ENCODE peak calls at places on chromosomes 3 and 15, in seven cellular contexts. G, B, N, Y, F, K and U are unnamed samples.

GRCh38 chr15:99014803-99015676 is 7.4 kb upstream of the PGPEP1L start:
- DNase-seq in K (peak; percentile 28), B (peak; percentile 36), Y (peak; percentile 53), F (peak; percentile 49), G (peak; percentile 78), N (no peak), U (peak; percentile 65)

GRCh38 chr3:85652322-85652721 is 693.5 kb downstream of the CADM2 start:
- DNase-seq in B (no peak), K (no peak), F (no peak), N (no peak), G (no peak), Y (no peak), U (no peak)

GRCh38 chr15:80317389-80318169 is 65.6 kb upstream of the CTXND1 start:
- DNase-seq in N (no peak), G (no peak), B (no peak), Y (no peak), F (no peak), K (peak; percentile 6), U (no peak)

GRCh38 chr3:20125912-20126311 is 60.1 kb downstream of the SGO1 start:
- DNase-seq in F (no peak), G (no peak), N (peak; percentile 71), Y (no peak), B (no peak), K (no peak), U (no peak)

GRCh38 chr15:75058127-75058905 is 34.9 kb downstream of the PPCDC start:
- DNase-seq in K (peak; percentile 61), B (no peak), F (no peak), N (no peak), Y (no peak), G (no peak), U (no peak)

GRCh38 chr3:188956839-188957489 is 214.8 kb upstream of the TPRG1 start:
- DNase-seq in F (no peak), B (peak; percentile 60), G (peak; percentile 22), K (peak; percentile 49), Y (peak; percentile 33), N (no peak), U (peak; percentile 78)

GRCh38 chr3:130935761-130936160 is 41.9 kb downstream of the ATP2C1 start:
- DNase-seq in G (no peak), K (no peak), N (no peak), B (no peak), Y (no peak), F (no peak), U (no peak)

GRCh38 chr15:73927476-73928240 is 1.4 kb downstream of the LOXL1 start:
- DNase-seq in G (peak; percentile 73), B (peak; percentile 15), K (no peak), F (no peak), N (no peak), Y (peak; percentile 74), U (peak; percentile 83)

GRCh38 chr15:63503739-63504246 is 600 bp upstream of the USP3 start:
- DNase-seq in G (peak; percentile 44), B (peak; percentile 75), K (peak; percentile 71), N (no peak), Y (peak; percentile 69), F (no peak), U (no peak)

GRCh38 chr3:157360044-157360443 is 76.6 kb upstream of the PTX3 start:
- DNase-seq in Y (no peak), N (no peak), G (no peak), B (peak; percentile 26), F (no peak), K (no peak), U (no peak)

GRCh38 chr15:88658070-88658965 is 19.5 kb downstream of the ISG20 start:
- DNase-seq in G (no peak), K (no peak), B (no peak), Y (no peak), F (no peak), N (no peak), U (no peak)

GRCh38 chr15:74631087-74631385 is 15.4 kb downstream of the CLK3 start:
- DNase-seq in N (no peak), G (no peak), B (no peak), Y (no peak), F (no peak), K (no peak), U (no peak)

GRCh38 chr3:81684739-81685395 is 76.6 kb downstream of the GBE1 start:
- DNase-seq in B (no peak), F (no peak), K (peak; percentile 20), G (no peak), N (no peak), Y (peak; percentile 7), U (no peak)

GRCh38 chr3:6228958-6229683 is 631.8 kb upstream of the GRM7 start:
- DNase-seq in G (no peak), F (no peak), K (no peak), B (no peak), Y (no peak), N (no peak), U (no peak)

GRCh38 chr3:50345586-50345985 is at the start of gene ZMYND10:
- DNase-seq in G (no peak), N (no peak), B (no peak), K (no peak), Y (peak; percentile 67), F (no peak), U (peak; percentile 75)

GRCh38 chr15:31149987-31150386 is 48.5 kb upstream of the TRPM1 start:
- DNase-seq in G (no peak), B (no peak), F (no peak), N (no peak), K (no peak), Y (no peak), U (no peak)

GRCh38 chr15:70602834-70603560 is 160.4 kb downstream of the UACA start:
- DNase-seq in G (no peak), N (no peak), F (no peak), K (no peak), Y (no peak), B (no peak), U (no peak)

GRCh38 chr15:57440167-57440566 is 63.9 kb downstream of the CGNL1 start:
- DNase-seq in B (no peak), N (no peak), G (no peak), Y (no peak), K (no peak), F (no peak), U (no peak)

GRCh38 chr15:86691091-86691490 is 611.4 kb downstream of the AGBL1 start:
- DNase-seq in G (no peak), K (no peak), B (no peak), N (no peak), Y (no peak), F (no peak), U (no peak)

GRCh38 chr3:154235330-154235729 is 89.0 kb downstream of the DHX36 start:
- DNase-seq in Y (no peak), K (no peak), G (no peak), B (no peak), F (no peak), N (no peak), U (no peak)

GRCh38 chr3:115146032-115146417 is 1.1 kb downstream of the ZBTB20 start:
- DNase-seq in G (peak; percentile 51), N (no peak), F (no peak), Y (no peak), B (peak; percentile 19), K (peak; percentile 59), U (peak; percentile 60)

GRCh38 chr3:197810901-197811300 is 19.8 kb downstream of the LRCH3 start:
- DNase-seq in Y (no peak), K (no peak), G (no peak), N (no peak), B (no peak), F (no peak), U (no peak)

GRCh38 chr3:197814372-197814771 is 23.3 kb downstream of the LRCH3 start:
- DNase-seq in Y (no peak), N (no peak), G (no peak), F (no peak), B (no peak), K (peak; percentile 52), U (no peak)

GRCh38 chr3:197811343-197811742 is 20.3 kb downstream of the LRCH3 start:
- DNase-seq in K (no peak), N (no peak), G (peak; percentile 27), B (no peak), F (no peak), Y (peak; percentile 17), U (no peak)

GRCh38 chr3:197807969-197808587 is 17.0 kb downstream of the LRCH3 start:
- DNase-seq in G (no peak), N (no peak), B (no peak), F (no peak), Y (no peak), K (no peak), U (no peak)

GRCh38 chr3:197809356-197810020 is 18.4 kb downstream of the LRCH3 start:
- DNase-seq in F (no peak), Y (no peak), K (no peak), G (no peak), N (no peak), B (no peak), U (no peak)
- TF ChIP-seq JUND in F (no peak), Y (no peak), K (no peak), G (no peak), N (no peak), B (no peak), U (no peak)

GRCh38 chr3:11238880-11239279 is 33.3 kb upstream of the ATG7 start:
- DNase-seq in B (peak; percentile 48), G (no peak), K (no peak), N (no peak), Y (no peak), F (no peak), U (no peak)

GRCh38 chr3:11238057-11238456 is 34.1 kb upstream of the ATG7 start:
- DNase-seq in F (no peak), Y (no peak), G (no peak), B (peak; percentile 13), K (no peak), N (no peak), U (no peak)

GRCh38 chr3:11236588-11237461 is 35.4 kb upstream of the ATG7 start:
- DNase-seq in B (peak; percentile 64), N (no peak), F (peak; percentile 39), G (peak; percentile 70), Y (peak; percentile 70), K (peak; percentile 39), U (no peak)

GRCh38 chr3:11239796-11240195 is 32.4 kb upstream of the ATG7 start:
- DNase-seq in G (no peak), N (no peak), B (no peak), K (no peak), F (no peak), Y (no peak), U (no peak)

GRCh38 chr3:11235385-11235784 is 36.8 kb upstream of the ATG7 start:
- DNase-seq in F (no peak), G (no peak), N (no peak), K (no peak), B (no peak), Y (no peak), U (no peak)
- TF ChIP-seq JUND in F (no peak), G (no peak), N (no peak), K (no peak), B (no peak), Y (no peak), U (no peak)

GRCh38 chr3:86797946-86798345 is 193.0 kb downstream of the VGLL3 start:
- DNase-seq in Y (no peak), K (no peak), G (no peak), B (no peak), N (no peak), F (no peak), U (no peak)
- TF ChIP-seq JUND in Y (no peak), K (no peak), G (no peak), B (no peak), N (no peak), F (no peak), U (no peak)

DNA sequence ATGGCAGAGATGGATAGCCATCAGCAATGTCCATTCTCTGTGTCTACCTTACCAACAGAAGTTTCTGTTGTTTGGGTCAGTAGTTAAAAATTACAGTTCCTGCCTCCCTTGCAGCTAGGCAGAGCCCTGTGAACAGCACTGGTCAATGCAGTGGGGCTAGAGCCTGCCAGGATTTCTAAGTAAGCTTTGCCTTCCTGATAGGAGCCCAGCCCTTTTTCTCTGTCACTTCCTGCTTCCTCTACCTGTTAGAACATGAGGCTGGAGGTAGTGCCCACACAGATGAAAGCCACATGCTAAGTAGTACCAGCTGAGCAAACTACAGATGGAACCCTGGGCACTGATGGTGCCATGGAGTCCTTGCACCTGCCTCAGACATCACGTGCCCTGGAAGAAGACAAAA is 45.0 kb downstream of the MGLL start:
- DNase-seq in B (no peak), G (no peak), K (no peak), Y (no peak), N (no peak), F (no peak), U (no peak)
- TF ChIP-seq JUND in B (no peak), G (no peak), K (no peak), Y (no peak), N (no peak), F (no peak), U (no peak)